ENCODE peak calls at places on chromosomes 3 and 15, in four cellular contexts. B is NCI-H748 treated with DMSO at 0.1 percent for 48 hours, D is uterus, K is amygdala. P is an unnamed sample.

GRCh38 chr15:81335631-81336030 is 11.7 kb upstream of the STARD5 start:
- DNase-seq in B (no peak), D (no peak), K (no peak), P (no peak)

GRCh38 chr3:150412599-150413069 is 4.5 kb downstream of the TSC22D2 start:
- DNase-seq in B (peak), D (no peak), K (no peak), P (no peak)

GRCh38 chr15:48144889-48145288 is 24.1 kb downstream of the SLC24A5 start:
- DNase-seq in B (no peak), D (no peak), K (no peak), P (no peak)

GRCh38 chr3:17979248-17979647 is 236.8 kb upstream of the TBC1D5 start:
- DNase-seq in B (no peak), D (no peak), K (peak), P (no peak)

GRCh38 chr3:43465109-43465508 is 156.7 kb downstream of the ANO10 start:
- DNase-seq in B (peak), D (no peak), K (no peak), P (peak)

GRCh38 chr3:181596126-181596525 is 115.6 kb upstream of the SOX2 start:
- DNase-seq in B (no peak), D (no peak), K (no peak), P (no peak)

GRCh38 chr3:149547413-149547812 is 72.9 kb downstream of the TM4SF4 start:
- DNase-seq in B (no peak), D (peak), K (peak), P (no peak)

GRCh38 chr3:172072543-172072942 is 33.2 kb downstream of the FNDC3B start:
- DNase-seq in B (no peak), D (no peak), K (no peak), P (no peak)

GRCh38 chr3:74304419-74304818 is 310.0 kb downstream of the CNTN3 start:
- DNase-seq in B (no peak), D (no peak), K (no peak), P (no peak)

GRCh38 chr3:171758109-171758508 is 52.2 kb downstream of the PLD1 start:
- DNase-seq in B (no peak), D (no peak), K (no peak), P (no peak)

GRCh38 chr15:74983725-74984231 is 11.6 kb upstream of the SCAMP5 start:
- DNase-seq in B (no peak), D (no peak), K (no peak), P (no peak)

GRCh38 chr3:8982509-8982908 is 19.2 kb upstream of the RAD18 start:
- DNase-seq in B (no peak), D (no peak), K (no peak), P (no peak)

GRCh38 chr15:43153269-43153668 is 19.9 kb downstream of the TMEM62 start:
- DNase-seq in B (no peak), D (no peak), K (no peak), P (no peak)

GRCh38 chr3:9906480-9906879 is 3.8 kb downstream of the IL17RE start:
- DNase-seq in B (no peak), D (no peak), K (no peak), P (no peak)

GRCh38 chr3:151859905-151860304 is 13.5 kb upstream of the SUCNR1 start:
- DNase-seq in B (no peak), D (no peak), K (no peak), P (no peak)

GRCh38 chr3:31009881-31010280 is 115.4 kb upstream of the GADL1 start:
- DNase-seq in B (peak), D (no peak), K (no peak), P (no peak)

GRCh38 chr15:99265541-99266070 is 14.3 kb downstream of the LRRC28 start:
- DNase-seq in B (no peak), D (no peak), K (no peak), P (no peak)

GRCh38 chr15:67097893-67098740 is 32.7 kb downstream of the SMAD3 start:
- DNase-seq in B (no peak), D (peak), K (peak), P (no peak)

GRCh38 chr3:17942856-17943255 is 200.4 kb upstream of the TBC1D5 start:
- DNase-seq in B (no peak), D (no peak), K (no peak), P (no peak)

GRCh38 chr15:55742927-55743614 is at the start of gene PRTG:
- DNase-seq in B (peak), D (peak), K (peak), P (no peak)

GRCh38 chr15:25838191-25838870 is 24.8 kb downstream of the ATP10A start:
- DNase-seq in B (no peak), D (no peak), K (no peak), P (no peak)

GRCh38 chr3:9808345-9809037 is 1.6 kb upstream of the TTLL3 start:
- DNase-seq in B (no peak), D (no peak), K (no peak), P (no peak)

GRCh38 chr3:100399341-100400071 is 1.4 kb downstream of the TOMM70 start:
- DNase-seq in B (no peak), D (no peak), K (no peak), P (no peak)

GRCh38 chr3:64488938-64489337 is 198.9 kb downstream of the ADAMTS9 start:
- DNase-seq in B (no peak), D (no peak), K (no peak), P (peak)

GRCh38 chr3:157527471-157527881 is 24.3 kb upstream of the VEPH1 start:
- DNase-seq in B (no peak), D (no peak), K (no peak), P (no peak)

GRCh38 chr3:139473155-139473771 is 3.1 kb downstream of the RBP2 start:
- DNase-seq in B (no peak), D (no peak), K (no peak), P (no peak)

GRCh38 chr3:46974421-46975227 is 1.9 kb downstream of the CCDC12 start:
- DNase-seq in B (no peak), D (no peak), K (no peak), P (no peak)

GRCh38 chr3:113218011-113218678 is 6.8 kb downstream of the BOC start:
- DNase-seq in B (no peak), D (no peak), K (no peak), P (no peak)

P was measured in DMS153.